ENCODE peak calls at places on chromosomes 12 and 14, in ten cellular contexts. W, V, Y, G, L, H, R, I, Z and P are unnamed samples.

GRCh38 chr14:91237219-91237618 is 7.3 kb downstream of the GPR68 start:
- DNase-seq in W (peak), V (no peak), Y (no peak), G (no peak), L (no peak), H (no peak), R (no peak), I (no peak), Z (no peak), P (no peak)

GRCh38 chr12:96425321-96425720 is 25.1 kb upstream of the CDK17 start:
- DNase-seq in W (peak), V (no peak), Y (no peak), G (no peak), L (no peak), H (peak), R (peak), I (no peak), Z (no peak), P (no peak)

GRCh38 chr12:71710276-71711125 is 24.6 kb downstream of the TMEM19 start:
- DNase-seq in W (peak), V (no peak), Y (no peak), G (peak), L (no peak), H (peak), R (no peak), I (no peak), Z (no peak), P (no peak)

GRCh38 chr12:70692681-70693288 is 55.6 kb upstream of the PTPRB start:
- DNase-seq in W (peak), V (no peak), Y (no peak), G (peak), L (no peak), H (peak), R (no peak), I (no peak), Z (no peak), P (no peak)

GRCh38 chr12:110689002-110689600 is at the start of gene HVCN1:
- DNase-seq in W (no peak), V (peak), Y (no peak), G (peak), L (peak), H (no peak), R (peak), I (peak), Z (no peak), P (peak)

GRCh38 chr12:80269953-80270552 is 170.7 kb downstream of the OTOGL start:
- DNase-seq in W (no peak), V (no peak), Y (no peak), G (peak), L (peak), H (peak), R (no peak), I (no peak), Z (peak), P (no peak)

GRCh38 chr14:34461334-34462131 is 507 bp downstream of the SPTSSA start:
- DNase-seq in W (peak), V (peak), Y (peak), G (peak), L (peak), H (peak), R (no peak), I (peak), Z (peak), P (peak)

GRCh38 chr12:99948380-99948779 is 36.4 kb downstream of the ANKS1B start:
- DNase-seq in W (no peak), V (no peak), Y (no peak), G (no peak), L (no peak), H (no peak), R (no peak), I (no peak), Z (peak), P (no peak)

GRCh38 chr12:5503774-5504173 is 71.9 kb downstream of the NTF3 start:
- DNase-seq in W (no peak), V (no peak), Y (peak), G (no peak), L (no peak), H (peak), R (no peak), I (peak), Z (no peak), P (no peak)